ENCODE peak calls at places on chromosomes 4 and X, in ten cellular contexts. One of them, this sample, is unnamed.

GRCh38 chr4:82560853-82561744 is 689 bp downstream of the TMEM150C start:
- DNase-seq in ELF-1: peak
- DNase-seq in AG04449: no peak
- DNase-seq in hepatic stellate cell: no peak
- DNase-seq in stomach: no peak
- DNase-seq in psoas muscle: peak
- DNase-seq in activated CD8-positive, alpha-beta memory T cell treated with anti-CD3 and anti-CD28 coated beads for 1 hour: no peak
- DNase-seq in epithelial cell of prostate: no peak
- DNase-seq in ACHN: no peak
- DNase-seq in activated gamma-delta T cell treated with Interleukin-2 at 50 U/mL for 16 hours: no peak
- DNase-seq in this sample: peak

GRCh38 chr4:14841801-14842748 is 160.2 kb upstream of the CPEB2 start:
- DNase-seq in stomach: peak
- DNase-seq in ELF-1: no peak
- DNase-seq in psoas muscle: peak
- DNase-seq in hepatic stellate cell: no peak
- DNase-seq in AG04449: no peak
- DNase-seq in epithelial cell of prostate: peak
- DNase-seq in activated CD8-positive, alpha-beta memory T cell treated with anti-CD3 and anti-CD28 coated beads for 1 hour: no peak
- DNase-seq in ACHN: no peak
- DNase-seq in activated gamma-delta T cell treated with Interleukin-2 at 50 U/mL for 16 hours: no peak
- DNase-seq in this sample: no peak

GRCh38 chr4:41359069-41359769 is 102.5 kb downstream of the UCHL1 start:
- DNase-seq in stomach: no peak
- DNase-seq in hepatic stellate cell: no peak
- DNase-seq in activated CD8-positive, alpha-beta memory T cell treated with anti-CD3 and anti-CD28 coated beads for 1 hour: no peak
- DNase-seq in epithelial cell of prostate: no peak
- DNase-seq in ELF-1: peak
- DNase-seq in activated gamma-delta T cell treated with Interleukin-2 at 50 U/mL for 16 hours: no peak
- DNase-seq in ACHN: no peak
- DNase-seq in AG04449: no peak
- DNase-seq in psoas muscle: no peak
- DNase-seq in this sample: peak

GRCh38 chr4:121950212-121950679 is 1.6 kb downstream of the TRPC3 start:
- DNase-seq in ELF-1: peak
- DNase-seq in hepatic stellate cell: peak
- DNase-seq in activated gamma-delta T cell treated with Interleukin-2 at 50 U/mL for 16 hours: peak
- DNase-seq in stomach: peak
- DNase-seq in ACHN: peak
- DNase-seq in epithelial cell of prostate: no peak
- DNase-seq in activated CD8-positive, alpha-beta memory T cell treated with anti-CD3 and anti-CD28 coated beads for 1 hour: peak
- DNase-seq in AG04449: no peak
- DNase-seq in psoas muscle: peak
- DNase-seq in this sample: peak

GRCh38 chr4:79650794-79651431 is 242.9 kb upstream of the GK2 start:
- DNase-seq in ELF-1: no peak
- DNase-seq in ACHN: no peak
- DNase-seq in activated CD8-positive, alpha-beta memory T cell treated with anti-CD3 and anti-CD28 coated beads for 1 hour: no peak
- DNase-seq in AG04449: peak
- DNase-seq in stomach: no peak
- DNase-seq in activated gamma-delta T cell treated with Interleukin-2 at 50 U/mL for 16 hours: no peak
- DNase-seq in psoas muscle: no peak
- DNase-seq in hepatic stellate cell: no peak
- DNase-seq in epithelial cell of prostate: peak
- DNase-seq in this sample: no peak

GRCh38 chr4:48483006-48483776 is at the start of gene SLC10A4:
- DNase-seq in stomach: no peak
- DNase-seq in AG04449: no peak
- DNase-seq in epithelial cell of prostate: no peak
- DNase-seq in activated gamma-delta T cell treated with Interleukin-2 at 50 U/mL for 16 hours: peak
- DNase-seq in activated CD8-positive, alpha-beta memory T cell treated with anti-CD3 and anti-CD28 coated beads for 1 hour: no peak
- DNase-seq in hepatic stellate cell: no peak
- DNase-seq in ACHN: no peak
- DNase-seq in psoas muscle: peak
- DNase-seq in ELF-1: peak
- DNase-seq in this sample: no peak

GRCh38 chrX:129572422-129572821 is 32.4 kb downstream of the OCRL start:
- DNase-seq in psoas muscle: no peak
- DNase-seq in stomach: no peak
- DNase-seq in ACHN: no peak
- DNase-seq in ELF-1: no peak
- DNase-seq in epithelial cell of prostate: no peak
- DNase-seq in AG04449: no peak
- DNase-seq in hepatic stellate cell: no peak
- DNase-seq in activated gamma-delta T cell treated with Interleukin-2 at 50 U/mL for 16 hours: no peak
- DNase-seq in activated CD8-positive, alpha-beta memory T cell treated with anti-CD3 and anti-CD28 coated beads for 1 hour: no peak
- DNase-seq in this sample: no peak

GRCh38 chr4:183200453-183200852 is 101.4 kb downstream of the WWC2 start:
- DNase-seq in ELF-1: no peak
- DNase-seq in activated gamma-delta T cell treated with Interleukin-2 at 50 U/mL for 16 hours: no peak
- DNase-seq in ACHN: peak
- DNase-seq in hepatic stellate cell: peak
- DNase-seq in epithelial cell of prostate: peak
- DNase-seq in stomach: peak
- DNase-seq in AG04449: no peak
- DNase-seq in psoas muscle: peak
- DNase-seq in activated CD8-positive, alpha-beta memory T cell treated with anti-CD3 and anti-CD28 coated beads for 1 hour: no peak
- DNase-seq in this sample: peak

GRCh38 chrX:132821974-132822633 is 136.3 kb downstream of the HS6ST2 start:
- DNase-seq in hepatic stellate cell: no peak
- DNase-seq in activated CD8-positive, alpha-beta memory T cell treated with anti-CD3 and anti-CD28 coated beads for 1 hour: no peak
- DNase-seq in activated gamma-delta T cell treated with Interleukin-2 at 50 U/mL for 16 hours: no peak
- DNase-seq in ELF-1: no peak
- DNase-seq in AG04449: no peak
- DNase-seq in stomach: no peak
- DNase-seq in psoas muscle: no peak
- DNase-seq in ACHN: no peak
- DNase-seq in epithelial cell of prostate: no peak
- DNase-seq in this sample: no peak